ENCODE peak calls at places on chromosome 3, in six cellular contexts. A is GDM1, N is AG09319, X is cardiac fibroblast, M is IMR-90, E is KG1. V is an unnamed sample.

GRCh38 chr3:132659370-132660055 is at the start of gene ACAD11:
- DNase-seq in X (peak), A (peak), N (peak), M (peak), E (peak), V (peak)

GRCh38 chr3:177060492-177060891 is 136.8 kb downstream of the TBL1XR1 start:
- DNase-seq in M (no peak), X (no peak), A (no peak), E (no peak), N (no peak), V (no peak)

GRCh38 chr3:72597043-72597442 is 251.2 kb downstream of the SHQ1 start:
- DNase-seq in X (no peak), M (no peak), A (no peak), E (no peak), N (no peak), V (no peak)

GRCh38 chr3:163785693-163786092 is 1292.6 kb downstream of the SI start:
- DNase-seq in M (no peak), N (no peak), A (no peak), X (no peak), E (no peak), V (no peak)

GRCh38 chr3:183536238-183536880 is 19.1 kb downstream of the KLHL6 start:
- DNase-seq in A (no peak), M (no peak), E (no peak), X (no peak), N (no peak), V (no peak)

GRCh38 chr3:187368251-187368733 is at the start of gene RTP4:
- DNase-seq in N (peak), X (peak), A (peak), E (peak), M (peak), V (peak)

GRCh38 chr3:100899440-100900091 is 93.7 kb downstream of the ABI3BP start:
- DNase-seq in E (no peak), A (no peak), X (peak), M (no peak), N (no peak), V (no peak)

GRCh38 chr3:143601738-143602480 is 246.4 kb downstream of the SLC9A9 start:
- DNase-seq in X (peak), A (no peak), E (no peak), M (peak), N (no peak), V (peak)

GRCh38 chr3:166527325-166527724 is 690.1 kb upstream of the BCHE start:
- DNase-seq in M (peak), E (no peak), N (no peak), X (no peak), A (no peak), V (no peak)

GRCh38 chr3:127149621-127150310 is 43.2 kb upstream of the PRR23E start:
- DNase-seq in N (no peak), A (no peak), X (no peak), E (no peak), M (no peak), V (no peak)

GRCh38 chr3:128813003-128813564 is 66.3 kb upstream of the ACAD9 start:
- DNase-seq in A (no peak), N (no peak), E (no peak), X (no peak), M (no peak), V (no peak)

GRCh38 chr3:112512320-112512719 is 13.0 kb upstream of the BTLA start:
- DNase-seq in N (no peak), M (no peak), X (no peak), A (no peak), E (no peak), V (no peak)